ENCODE peak calls at places on chromosomes 3 and 15, in seven cellular contexts. F is NCI-H2107, B is midbrain, R is suprapubic skin, J is Peyer's patch, A is ACHN, Q is fibroblast of pulmonary artery. G is an unnamed sample.

GRCh38 chr3:49015765-49016164 is 2.6 kb downstream of the DALRD3 start:
- DNase-seq in F (no peak), B (no peak), R (no peak), J (no peak), A (no peak), Q (no peak), G (no peak)

GRCh38 chr15:71716990-71717389 is 93.4 kb upstream of the NR2E3 start:
- DNase-seq in F (no peak), B (no peak), R (no peak), J (no peak), A (no peak), Q (peak; percentile 50), G (no peak)

GRCh38 chr3:175426805-175427204 is 567.7 kb downstream of the NAALADL2 start:
- DNase-seq in F (no peak), B (no peak), R (no peak), J (no peak), A (no peak), Q (no peak), G (no peak)

GRCh38 chr3:123372789-123373534 is 75.9 kb downstream of the ADCY5 start:
- DNase-seq in F (no peak), B (no peak), R (no peak), J (no peak), A (no peak), Q (no peak), G (no peak)

GRCh38 chr3:109413049-109413448 is 75.7 kb upstream of the DPPA4 start:
- DNase-seq in F (no peak), B (no peak), R (no peak), J (no peak), A (peak; percentile 4), Q (no peak), G (no peak)

GRCh38 chr3:124878561-124879394 is 8.4 kb downstream of the ITGB5 start:
- DNase-seq in F (no peak), B (no peak), R (no peak), J (peak; percentile 50), A (peak; percentile 92), Q (peak; percentile 91), G (no peak)

GRCh38 chr3:45795882-45796765 is at the start of gene SLC6A20:
- DNase-seq in F (no peak), B (no peak), R (no peak), J (peak; percentile 84), A (no peak), Q (no peak), G (peak; percentile 11)

GRCh38 chr3:173709026-173709425 is 311.5 kb downstream of the NLGN1 start:
- DNase-seq in F (no peak), B (no peak), R (no peak), J (no peak), A (no peak), Q (peak; percentile 62), G (no peak)